ENCODE peak calls at places on chromosomes 12 and 14, in ten cellular contexts. V, H, O, C, S, J, I, R, Y and G are unnamed samples.

GRCh38 chr12:56189918-56190694 is 823 bp upstream of the SMARCC2 start:
- DNase-seq in R (peak; percentile 71), I (peak; percentile 87), O (peak; percentile 87), J (peak; percentile 85), S (peak; percentile 92), C (peak; percentile 89), Y (peak; percentile 89), H (peak; percentile 90), V (peak; percentile 85), G (peak; percentile 72)

GRCh38 chr14:90692826-90693225 is 123.4 kb downstream of the TTC7B start:
- DNase-seq in H (no peak), J (no peak), Y (no peak), O (no peak), I (no peak), V (no peak), C (no peak), S (no peak), R (no peak), G (no peak)

GRCh38 chr12:70154960-70155589 is 88.2 kb upstream of the CNOT2 start:
- DNase-seq in O (peak; percentile 8), C (no peak), I (no peak), S (no peak), H (no peak), Y (no peak), J (no peak), V (no peak), R (no peak), G (no peak)

GRCh38 chr12:45314770-45315169 is 98.9 kb downstream of the ANO6 start:
- DNase-seq in C (no peak), H (no peak), J (no peak), Y (no peak), R (no peak), S (no peak), V (no peak), I (no peak), O (no peak), G (no peak)

GRCh38 chr12:701896-702539 is 38.8 kb upstream of the NINJ2 start:
- DNase-seq in S (no peak), V (no peak), I (peak; percentile 50), J (no peak), H (peak; percentile 17), R (no peak), O (no peak), Y (no peak), C (no peak), G (no peak)

GRCh38 chr12:71252473-71252872 is 94.7 kb upstream of the TSPAN8 start:
- DNase-seq in V (no peak), R (no peak), S (no peak), J (no peak), C (no peak), H (no peak), O (no peak), Y (no peak), I (no peak), G (no peak)

GRCh38 chr12:122523280-122523679 is 3.5 kb downstream of the RSRC2 start:
- DNase-seq in C (no peak), O (peak; percentile 68), Y (no peak), S (no peak), H (no peak), I (no peak), V (no peak), R (no peak), J (peak; percentile 46), G (no peak)

GRCh38 chr12:1758887-1759286 is 61.5 kb upstream of the LRTM2 start:
- DNase-seq in V (no peak), Y (no peak), C (no peak), R (no peak), H (no peak), J (no peak), O (peak; percentile 78), S (no peak), I (no peak), G (no peak)

GRCh38 chr14:29735459-29735858 is 192.2 kb downstream of the PRKD1 start:
- DNase-seq in C (no peak), I (no peak), S (no peak), H (no peak), R (no peak), Y (no peak), O (no peak), J (no peak), V (no peak), G (no peak)

GRCh38 chr12:10740182-10740581 is 17.1 kb upstream of the YBX3 start:
- DNase-seq in C (no peak), J (no peak), I (no peak), S (no peak), V (no peak), Y (no peak), R (no peak), O (no peak), H (no peak), G (no peak)

GRCh38 chr12:125650587-125650986 is 585.4 kb downstream of the AACS start:
- DNase-seq in V (no peak), R (no peak), J (no peak), C (no peak), Y (no peak), S (no peak), O (no peak), H (no peak), I (no peak), G (no peak)

GRCh38 chr14:97215263-97215969 is 418.2 kb downstream of the VRK1 start:
- DNase-seq in V (no peak), R (no peak), O (no peak), C (no peak), H (no peak), I (no peak), S (no peak), Y (no peak), J (no peak), G (no peak)

GRCh38 chr14:97217094-97217885 is 420.1 kb downstream of the VRK1 start:
- DNase-seq in V (no peak), O (no peak), R (no peak), I (no peak), C (peak; percentile 16), S (no peak), J (no peak), Y (no peak), H (no peak), G (no peak)

GRCh38 chr14:97219356-97220017 is 422.3 kb downstream of the VRK1 start:
- DNase-seq in J (no peak), Y (no peak), H (no peak), V (no peak), S (no peak), O (no peak), C (peak; percentile 56), R (no peak), I (no peak), G (no peak)

GRCh38 chr14:97218713-97219355 is 421.7 kb downstream of the VRK1 start:
- DNase-seq in V (peak; percentile 2), J (no peak), Y (peak; percentile 55), I (no peak), O (no peak), S (no peak), H (no peak), C (peak; percentile 61), R (no peak), G (no peak)

GRCh38 chr14:97218336-97218712 is 421.1 kb downstream of the VRK1 start:
- DNase-seq in I (no peak), O (no peak), H (no peak), S (no peak), C (peak; percentile 41), J (no peak), V (no peak), Y (no peak), R (no peak), G (no peak)
- H3K4me1 ChIP-seq in I (no peaks in the 10 kb centered on the region), O (no peaks in the 10 kb centered on the region), H (no peaks in the 10 kb centered on the region), S (no peaks in the 10 kb centered on the region), C (peaks cover 35% of the 10 kb centered on the region), J (peaks cover 12% of the 10 kb centered on the region), V (no peaks in the 10 kb centered on the region), Y (no peaks in the 10 kb centered on the region), R (no peaks in the 10 kb centered on the region), G (peaks cover 14% of the 10 kb centered on the region)

GRCh38 chr12:101777978-101778377 is 38.7 kb upstream of the SYCP3 start:
- DNase-seq in V (no peak), Y (no peak), J (no peak), C (no peak), O (no peak), S (no peak), I (no peak), H (no peak), R (no peak), G (peak; percentile 23)
- H3K4me1 ChIP-seq in V (peaks cover 12% of the 10 kb centered on the region), Y (peaks cover 6% of the 10 kb centered on the region), J (peaks cover 12% of the 10 kb centered on the region), C (peaks cover 48% of the 10 kb centered on the region), O (peaks cover 6% of the 10 kb centered on the region), S (no peaks in the 10 kb centered on the region), I (no peaks in the 10 kb centered on the region), H (no peaks in the 10 kb centered on the region), R (no peaks in the 10 kb centered on the region), G (peaks cover 20% of the 10 kb centered on the region)

GRCh38 chr12:111759991-111760390 is 6.7 kb upstream of the ALDH2 start:
- DNase-seq in J (no peak), Y (no peak), C (no peak), I (no peak), R (no peak), H (no peak), V (no peak), S (no peak), O (no peak), G (no peak)
- H3K4me1 ChIP-seq in J (peaks cover 24% of the 10 kb centered on the region), Y (peaks cover 16% of the 10 kb centered on the region), C (peaks cover 39% of the 10 kb centered on the region), I (no peaks in the 10 kb centered on the region), R (no peaks in the 10 kb centered on the region), H (no peaks in the 10 kb centered on the region), V (no peaks in the 10 kb centered on the region), S (no peaks in the 10 kb centered on the region), O (peaks cover 3% of the 10 kb centered on the region), G (peaks cover 42% of the 10 kb centered on the region)

GRCh38 chr14:54822685-54823084 is 79.9 kb downstream of the GCH1 start:
- DNase-seq in R (no peak), O (no peak), Y (no peak), V (no peak), I (no peak), J (no peak), S (no peak), H (no peak), C (no peak), G (no peak)
- H3K4me1 ChIP-seq in R (no peaks in the 10 kb centered on the region), O (no peaks in the 10 kb centered on the region), Y (no peaks in the 10 kb centered on the region), V (no peaks in the 10 kb centered on the region), I (no peaks in the 10 kb centered on the region), J (no peaks in the 10 kb centered on the region), S (no peaks in the 10 kb centered on the region), H (no peaks in the 10 kb centered on the region), C (no peaks in the 10 kb centered on the region), G (no peaks in the 10 kb centered on the region)